ENCODE peak calls at places on chromosomes 16 and 17, in eight cellular contexts. V is mucosa of descending colon, C is psoas muscle, E is tibial nerve, L is small intestine, K is pancreas, N is upper lobe of right lung, Y is ascending aorta. W is an unnamed sample. For H3K4me1, the result is how much of the 10 kb centered on the place peaks cover.

GRCh38 chr16:69924777-69925191 is 26.4 kb upstream of the CLEC18A start:
- DNase-seq in C (peak), Y (peak), E (peak), V (no peak), L (no peak), K (peak), N (no peak), W (no peak)

GRCh38 chr17:40646791-40647548 is 648 bp downstream of the SMARCE1 start:
- DNase-seq in L (peak), K (no peak), N (no peak), V (no peak), E (no peak), C (no peak), Y (no peak), W (no peak)

GRCh38 chr17:39671651-39672521 is 3.6 kb downstream of the PNMT start:
- DNase-seq in K (no peak), V (peak), L (peak), Y (no peak), C (no peak), E (no peak), N (peak), W (no peak)

GRCh38 chr17:72119963-72120877 is 600 bp upstream of the SOX9 start:
- DNase-seq in V (peak), K (peak), L (peak), C (peak), Y (no peak), N (peak), E (no peak), W (no peak)

GRCh38 chr16:85354623-85355514 is 242.6 kb upstream of the CIBAR2 start:
- DNase-seq in V (no peak), Y (no peak), L (no peak), K (no peak), C (no peak), E (no peak), N (peak), W (no peak)

GRCh38 chr17:63675607-63676539 is 24.1 kb downstream of the LIMD2 start:
- DNase-seq in E (peak), N (peak), K (peak), V (peak), L (peak), Y (no peak), C (peak), W (no peak)

GRCh38 chr16:87741700-87742415 is 23.9 kb downstream of the KLHDC4 start:
- DNase-seq in C (no peak), N (no peak), E (no peak), V (no peak), K (no peak), L (no peak), Y (no peak), W (no peak)

GRCh38 chr17:7404737-7405412 is 978 bp upstream of the TMEM256 start:
- DNase-seq in K (peak), N (peak), Y (no peak), L (no peak), C (peak), V (peak), E (peak), W (no peak)

GRCh38 chr17:79511471-79511870 is 99.4 kb downstream of the RBFOX3 start:
- DNase-seq in E (no peak), L (no peak), C (no peak), N (no peak), K (no peak), V (no peak), Y (no peak), W (no peak)
- H3K4me1 ChIP-seq in E (under half), L (under half), C (under half), N (under half), K (under half), V (under half), Y (under half), W (under half)

DNA sequence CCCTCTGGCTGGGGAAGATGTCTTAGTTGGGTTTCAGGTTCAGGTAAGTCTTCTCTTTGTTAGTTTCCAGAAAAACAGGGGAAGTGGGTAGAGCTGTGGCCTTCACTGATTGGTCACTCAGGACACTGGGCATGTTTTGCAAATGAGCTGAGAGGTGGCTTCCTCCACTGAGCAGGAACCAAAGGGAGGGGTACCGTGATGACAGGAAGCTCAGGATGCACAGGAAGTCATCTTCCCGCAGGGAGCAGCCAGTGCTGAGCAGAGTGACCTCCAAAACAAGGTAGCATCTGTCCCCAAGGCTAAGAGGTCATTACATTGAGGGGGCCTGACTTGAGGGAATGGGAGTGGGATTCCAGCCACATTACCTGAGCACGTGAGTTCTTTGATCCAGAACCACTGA is 5.6 kb downstream of the NT5C start:
- DNase-seq in E (no peak), L (no peak), Y (no peak), C (no peak), K (no peak), N (no peak), V (no peak), W (no peak)
- H3K4me1 ChIP-seq in E (under half), L (under half), Y (under half), C (under half), K (under half), N (under half), V (half or more), W (half or more)

GRCh38 chr17:76905036-76905435 is 36.8 kb downstream of the MGAT5B start:
- DNase-seq in C (no peak), Y (no peak), V (no peak), E (no peak), N (no peak), L (no peak), K (no peak), W (no peak)
- H3K4me1 ChIP-seq in C (under half), Y (under half), V (under half), E (under half), N (under half), L (under half), K (under half), W (under half)

GRCh38 chr16:17377360-17378324 is 93.1 kb downstream of the XYLT1 start:
- DNase-seq in K (no peak), C (no peak), E (no peak), Y (no peak), L (no peak), N (no peak), V (no peak), W (no peak)
- H3K4me1 ChIP-seq in K (under half), C (under half), E (under half), Y (under half), L (under half), N (under half), V (under half), W (under half)

GRCh38 chr17:57312242-57312641 is 55.9 kb downstream of the MSI2 start:
- DNase-seq in Y (no peak), V (no peak), E (no peak), K (no peak), N (no peak), L (no peak), C (no peak), W (no peak)

GRCh38 chr17:57309479-57309878 is 53.2 kb downstream of the MSI2 start:
- DNase-seq in C (no peak), E (no peak), N (no peak), Y (no peak), K (no peak), L (no peak), V (no peak), W (no peak)

GRCh38 chr17:57308543-57309186 is 52.3 kb downstream of the MSI2 start:
- DNase-seq in E (no peak), V (no peak), Y (no peak), N (no peak), L (no peak), K (no peak), C (no peak), W (no peak)

GRCh38 chr17:57313276-57313835 is 57.0 kb downstream of the MSI2 start:
- DNase-seq in Y (no peak), N (no peak), C (no peak), E (no peak), K (no peak), V (no peak), L (no peak), W (no peak)

DNA sequence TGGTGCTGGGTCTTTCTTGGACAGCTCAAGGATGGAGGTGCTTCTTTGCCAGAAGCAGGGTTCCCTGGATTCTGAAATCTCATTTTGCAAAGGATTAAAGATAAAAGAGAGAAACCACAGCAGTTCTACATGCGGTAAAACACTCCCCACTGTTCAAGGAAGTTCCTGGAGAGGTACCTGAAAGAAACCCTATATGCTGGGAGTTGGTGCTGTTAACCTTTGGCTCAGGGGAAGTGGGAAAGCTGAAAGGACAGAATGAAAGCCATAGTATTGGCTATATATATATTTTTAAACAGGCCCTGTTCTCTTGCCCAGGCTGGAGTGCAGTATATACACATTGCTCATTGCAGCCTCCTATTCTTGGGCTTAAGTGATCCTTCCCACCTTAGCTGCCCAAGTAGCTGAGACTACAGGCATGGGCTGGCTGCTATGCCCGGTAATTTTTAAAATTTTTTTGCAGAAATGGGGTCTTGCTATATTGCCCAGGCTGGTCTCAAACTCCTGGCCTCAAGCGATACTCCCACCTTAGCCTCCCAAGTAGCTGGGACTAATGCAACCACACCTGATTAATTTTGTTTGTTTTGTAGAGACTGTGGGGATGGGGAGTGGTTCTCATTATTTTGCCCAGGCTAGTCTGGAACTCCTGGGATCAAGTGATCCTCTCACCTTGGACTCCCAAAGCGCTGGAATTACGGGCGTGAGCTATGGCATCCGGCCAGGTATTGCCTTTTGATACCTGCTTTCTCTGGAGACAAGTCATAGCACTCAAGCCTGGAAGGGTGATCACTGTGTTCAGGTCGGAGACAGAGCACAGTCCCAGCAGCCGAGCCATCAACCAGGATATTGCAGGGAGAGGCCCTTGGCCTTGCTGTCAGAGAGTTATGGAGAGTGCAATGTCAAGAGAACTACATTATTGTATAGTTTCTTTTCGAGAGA is 55.2 kb downstream of the MSI2 start:
- DNase-seq in N (no peak), L (peak), E (no peak), K (no peak), V (peak), C (no peak), Y (no peak), W (no peak)
- H3K4me1 ChIP-seq in N (under half), L (under half), E (under half), K (under half), V (under half), C (under half), Y (under half), W (under half)

W was measured in esophagus squamous epithelium.